ENCODE peak calls at places on chromosomes 2 and 18, in nine cellular contexts. P is PC-3, R is WERI-Rb-1, V is AG04450, B is lower lobe of right lung, G is kidney epithelial cell, M is RWPE1, N is WTC11, U is astrocyte of the spinal cord. Y is an unnamed sample.

GRCh38 chr18:79010802-79011201 is 31.2 kb downstream of the SALL3 start:
- DNase-seq in V (no peak), N (no peak), B (no peak), U (no peak), P (no peak), M (no peak), R (no peak), G (no peak), Y (no peak)

GRCh38 chr2:134300585-134300984 is 46.7 kb downstream of the MGAT5 start:
- DNase-seq in U (no peak), R (no peak), B (no peak), N (no peak), P (no peak), V (no peak), G (no peak), M (no peak), Y (no peak)

GRCh38 chr18:21727740-21728139 is 12.9 kb upstream of the MIB1 start:
- DNase-seq in P (no peak), R (no peak), U (no peak), V (no peak), M (no peak), N (no peak), B (no peak), G (no peak), Y (no peak)

GRCh38 chr2:119756837-119757236 is 2.9 kb upstream of the PTPN4 start:
- DNase-seq in P (peak), R (no peak), G (no peak), V (no peak), M (peak), B (no peak), N (no peak), U (peak), Y (no peak)

GRCh38 chr2:10405441-10405840 is 42.7 kb downstream of the ODC1 start:
- DNase-seq in B (peak), V (peak), U (peak), R (no peak), N (no peak), M (peak), P (peak), G (peak), Y (no peak)

GRCh38 chr2:158726906-158727592 is 68.1 kb upstream of the DAPL1 start:
- DNase-seq in G (no peak), P (no peak), R (peak), M (no peak), V (no peak), U (no peak), N (no peak), B (no peak), Y (no peak)

GRCh38 chr2:241304039-241304670 is 11.3 kb downstream of the HDLBP start:
- DNase-seq in V (no peak), R (no peak), U (no peak), P (no peak), M (no peak), G (no peak), B (no peak), N (no peak), Y (no peak)

GRCh38 chr2:225456619-225457260 is 57.2 kb downstream of the NYAP2 start:
- DNase-seq in M (no peak), P (no peak), R (no peak), V (no peak), G (no peak), U (no peak), N (no peak), B (no peak), Y (no peak)

GRCh38 chr2:127342101-127342500 is 45.7 kb downstream of the MAP3K2 start:
- DNase-seq in M (no peak), B (no peak), U (no peak), N (no peak), G (no peak), V (no peak), R (no peak), P (no peak), Y (no peak)

GRCh38 chr2:119008108-119008507 is 66.1 kb downstream of the MARCO start:
- DNase-seq in U (no peak), P (peak), V (no peak), B (no peak), M (no peak), G (no peak), N (no peak), R (peak), Y (no peak)

GRCh38 chr2:217756375-217757107 is 246.3 kb downstream of the TNS1 start:
- DNase-seq in M (peak), N (peak), G (no peak), V (no peak), P (peak), R (peak), B (peak), U (peak), Y (peak)

GRCh38 chr2:235406420-235406819 is 87.4 kb upstream of the AGAP1 start:
- DNase-seq in U (no peak), M (no peak), P (no peak), N (no peak), V (no peak), B (peak), R (no peak), G (no peak), Y (no peak)

GRCh38 chr2:183597841-183598240 is 473.6 kb downstream of the NUP35 start:
- DNase-seq in B (no peak), R (no peak), V (no peak), N (no peak), P (peak), G (no peak), U (no peak), M (peak), Y (no peak)

GRCh38 chr18:68841301-68841700 is 43.4 kb downstream of the CCDC102B start:
- DNase-seq in P (peak), R (no peak), U (no peak), G (no peak), V (peak), B (no peak), M (no peak), N (no peak), Y (no peak)

GRCh38 chr18:12038661-12039417 is 54.8 kb upstream of the ANKRD62 start:
- DNase-seq in P (peak), N (peak), U (peak), V (peak), G (no peak), R (peak), B (peak), M (peak), Y (peak)

GRCh38 chr18:59478591-59478990 is 119.5 kb upstream of the LMAN1 start:
- DNase-seq in P (no peak), N (no peak), M (no peak), R (no peak), V (no peak), B (no peak), U (peak), G (no peak), Y (no peak)

GRCh38 chr2:240560084-240560479 is at the start of gene DUSP28:
- DNase-seq in U (peak), V (no peak), M (peak), P (peak), N (peak), G (no peak), R (peak), B (peak), Y (peak)

GRCh38 chr18:3448845-3449701 is 899 bp upstream of the TGIF1 start:
- DNase-seq in M (peak), R (no peak), G (peak), N (peak), V (no peak), P (peak), B (peak), U (peak), Y (peak)

GRCh38 chr2:36861896-36862295 is 104.4 kb downstream of the STRN start:
- DNase-seq in U (no peak), P (no peak), N (no peak), V (no peak), R (no peak), M (no peak), B (no peak), G (no peak), Y (no peak)

GRCh38 chr2:162072181-162072702 is 1.8 kb downstream of the DPP4 start:
- DNase-seq in P (peak), R (no peak), B (no peak), N (no peak), G (no peak), U (peak), M (no peak), V (peak), Y (no peak)

GRCh38 chr2:234050455-234051135 is at the start of gene SPP2:
- DNase-seq in N (no peak), G (no peak), U (no peak), R (no peak), M (no peak), B (no peak), P (no peak), V (no peak), Y (no peak)

GRCh38 chr18:10805587-10806088 is 279.8 kb downstream of the NAPG start:
- DNase-seq in R (no peak), U (no peak), N (no peak), G (no peak), B (no peak), V (no peak), M (no peak), P (no peak), Y (no peak)

GRCh38 chr2:241025639-241026038 is 27.2 kb downstream of the SNED1 start:
- DNase-seq in G (no peak), N (no peak), U (no peak), M (no peak), B (no peak), V (no peak), P (no peak), R (no peak), Y (no peak)

GRCh38 chr2:214740867-214741266 is 68.6 kb downstream of the BARD1 start:
- DNase-seq in R (no peak), U (no peak), V (no peak), N (no peak), P (no peak), B (no peak), G (no peak), M (no peak), Y (no peak)

GRCh38 chr18:11845653-11846052 is 5.6 kb upstream of the CHMP1B start:
- DNase-seq in U (no peak), N (no peak), P (no peak), M (no peak), V (no peak), R (no peak), G (no peak), B (no peak), Y (no peak)

DNA sequence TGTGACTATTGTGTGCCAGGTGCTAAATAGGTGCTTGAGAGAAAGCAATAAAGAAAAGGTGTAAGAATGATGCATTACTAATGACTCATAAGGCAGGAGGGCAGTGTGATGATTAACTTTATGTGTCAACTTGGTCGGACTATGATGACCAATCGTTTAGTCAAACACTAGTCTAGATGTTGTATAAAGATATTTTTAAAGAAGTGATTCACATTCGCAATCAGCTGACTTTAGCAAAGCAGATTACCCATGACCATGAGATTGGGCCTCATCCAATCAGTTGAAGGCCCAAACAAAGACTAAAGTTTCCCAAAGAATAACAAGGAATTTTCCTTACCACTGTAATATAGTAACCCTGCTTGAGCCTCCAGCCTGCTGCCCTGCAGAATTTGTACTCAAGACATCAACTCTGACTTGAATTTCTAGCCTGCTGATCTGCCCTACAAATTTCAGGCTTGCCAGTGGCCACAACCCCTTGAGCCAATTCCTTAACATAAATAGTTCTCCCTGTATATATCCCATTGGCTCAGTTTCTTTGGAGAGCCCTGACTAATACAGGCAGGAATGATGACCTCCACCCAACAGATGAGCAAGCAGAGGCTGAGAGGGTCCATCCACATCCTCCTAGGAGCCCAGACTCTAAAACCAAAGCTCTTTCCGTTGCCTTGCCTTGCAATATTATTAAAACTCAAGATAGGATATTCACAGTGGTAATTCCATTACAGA is 132.6 kb downstream of the ACTR3 start:
- DNase-seq in P (peak), R (no peak), B (no peak), V (peak), G (peak), N (no peak), U (peak), M (peak), Y (no peak)
- TF ChIP-seq CTCF in P (no peak), R (no peak), B (no peak), V (no peak), G (no peak), N (no peak), U (no peak), M (no peak), Y (no peak)

GRCh38 chr2:172937884-172938712 is 137.5 kb upstream of the MAP3K20 start:
- DNase-seq in R (no peak), V (no peak), U (no peak), N (no peak), B (no peak), G (no peak), M (no peak), P (no peak), Y (no peak)
- TF ChIP-seq CTCF in R (no peak), V (no peak), U (no peak), N (no peak), B (no peak), G (no peak), M (no peak), P (no peak), Y (no peak)

GRCh38 chr2:236503100-236503499 is 66.5 kb upstream of the ACKR3 start:
- DNase-seq in P (no peak), M (no peak), N (peak), V (no peak), R (no peak), G (no peak), B (no peak), U (no peak), Y (no peak)
- TF ChIP-seq CTCF in P (peak), M (no peak), N (no peak), V (peak), R (peak), G (no peak), B (no peak), U (peak), Y (no peak)

DNA sequence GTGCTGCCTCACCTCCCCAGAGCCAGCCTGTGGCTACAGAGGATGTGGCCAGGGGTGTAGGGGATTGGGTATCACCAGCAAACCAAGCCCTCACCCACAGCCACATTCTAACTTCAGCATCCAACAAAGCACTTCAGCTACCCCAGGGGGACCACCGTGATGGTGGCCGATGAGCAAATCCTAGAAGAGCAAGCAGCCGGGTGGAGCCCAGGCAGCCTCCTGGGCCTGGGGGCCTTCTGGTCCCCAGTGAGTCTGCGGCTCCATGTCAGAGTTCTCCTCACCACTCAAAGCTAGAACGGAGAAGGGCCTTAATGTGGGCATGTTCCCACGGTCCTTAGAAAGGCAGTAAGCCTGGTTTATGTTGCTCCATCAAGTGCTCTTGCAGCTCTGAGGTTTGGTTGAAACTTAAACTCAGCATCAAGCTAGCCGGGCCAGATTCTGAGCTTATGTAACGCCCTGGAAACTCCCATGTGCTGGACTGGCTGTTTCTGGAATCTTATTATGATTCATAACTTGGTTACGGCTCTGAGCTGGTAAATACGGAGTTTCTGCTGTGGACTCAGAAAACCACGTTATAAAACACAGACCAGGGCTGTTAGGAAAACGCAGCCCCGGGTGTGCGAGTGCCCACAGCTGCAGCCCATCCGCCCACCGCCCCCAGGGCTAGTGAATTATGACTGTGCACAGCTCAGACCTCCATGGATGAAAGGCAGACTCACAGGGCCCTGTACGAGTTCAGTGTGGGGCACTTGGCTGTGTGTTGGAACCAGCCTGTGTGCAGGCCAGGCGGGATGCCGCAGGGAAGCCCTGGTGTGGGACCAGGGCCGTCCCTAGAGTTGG is 99.8 kb downstream of the SEPTIN10 start:
- DNase-seq in M (peak), U (peak), P (peak), G (peak), R (no peak), V (peak), N (no peak), B (no peak), Y (no peak)
- TF ChIP-seq CTCF in M (no peak), U (no peak), P (no peak), G (no peak), R (no peak), V (no peak), N (no peak), B (no peak), Y (no peak)

GRCh38 chr2:65937379-65938160 is 497.4 kb upstream of the MEIS1 start:
- DNase-seq in M (peak), R (no peak), U (peak), N (no peak), G (no peak), B (no peak), V (no peak), P (peak), Y (no peak)
- TF ChIP-seq CTCF in M (no peak), R (no peak), U (no peak), N (no peak), G (no peak), B (no peak), V (no peak), P (no peak), Y (no peak)

GRCh38 chr18:63980027-63980426 is 10.1 kb downstream of the SERPINB8 start:
- DNase-seq in M (no peak), N (no peak), G (no peak), B (no peak), P (no peak), V (no peak), U (no peak), R (no peak), Y (no peak)
- TF ChIP-seq CTCF in M (no peak), N (no peak), G (no peak), B (no peak), P (no peak), V (no peak), U (no peak), R (no peak), Y (no peak)

GRCh38 chr2:38315707-38316333 is 61.3 kb downstream of the ATL2 start:
- DNase-seq in P (peak), B (no peak), U (peak), N (no peak), G (no peak), M (peak), V (no peak), R (peak), Y (no peak)
- TF ChIP-seq CTCF in P (peak), B (peak), U (peak), N (peak), G (peak), M (peak), V (peak), R (peak), Y (peak)

DNA sequence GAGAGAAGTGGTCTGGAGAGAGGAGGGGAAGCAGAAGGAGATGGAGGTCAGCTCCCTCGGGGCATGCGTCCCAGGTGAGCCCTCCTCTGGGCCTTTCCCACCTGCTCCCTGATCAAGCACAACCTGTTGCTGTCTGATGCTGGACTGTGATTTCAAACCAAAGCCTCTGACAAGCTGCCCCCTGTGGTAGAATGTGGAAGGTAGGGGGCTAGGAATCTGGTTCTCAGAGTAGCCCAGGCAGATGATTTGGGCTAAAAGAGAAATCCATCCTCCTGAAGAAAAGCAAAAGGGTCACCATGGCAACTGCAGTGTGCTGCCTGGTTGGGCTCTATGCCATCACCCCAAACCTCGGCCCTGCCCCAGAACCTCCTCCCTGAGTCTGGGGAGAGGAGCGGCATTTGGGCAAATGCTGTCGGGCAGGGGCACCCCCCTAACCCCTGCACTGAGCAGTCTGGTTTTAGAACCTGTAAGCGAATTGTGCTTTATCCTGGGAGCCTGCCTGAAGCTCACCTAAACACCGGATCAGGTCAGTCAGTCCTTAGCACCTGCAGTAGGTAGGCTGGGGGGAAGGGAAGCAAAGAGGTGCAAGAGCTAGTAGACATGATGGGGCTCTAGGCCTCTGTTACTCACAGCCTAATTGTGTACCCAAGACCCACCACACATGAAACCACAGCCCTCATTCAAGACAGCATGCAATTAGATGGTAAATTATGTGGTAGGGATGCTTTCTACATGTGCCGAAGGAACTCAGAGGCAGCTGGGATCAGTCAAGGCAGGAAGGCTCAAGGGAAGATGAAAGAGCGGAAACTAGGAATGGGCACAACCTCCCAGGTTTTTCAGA is 83.6 kb downstream of the DNMT3A start:
- DNase-seq in R (no peak), B (no peak), U (no peak), N (peak), V (no peak), P (no peak), M (no peak), G (no peak), Y (no peak)
- TF ChIP-seq CTCF in R (peak), B (no peak), U (peak), N (no peak), V (peak), P (no peak), M (no peak), G (no peak), Y (no peak)